ENCODE peak calls at places on chromosome 21, in eight cellular contexts. R is neural progenitor cell, K is prostate gland, I is epithelial cell of esophagus, S is psoas muscle, X is AG04449, A is breast epithelium, U is cardiac muscle cell. H is an unnamed sample.

GRCh38 chr21:45632165-45632896 is 11.2 kb upstream of the PCBP3 start:
- DNase-seq in S (no peak), R (no peak), I (no peak), U (no peak), A (no peak), K (no peak), X (no peak), H (no peak)

GRCh38 chr21:45998276-45998701 is 16.7 kb downstream of the COL6A1 start:
- DNase-seq in I (no peak), A (peak; percentile 13), R (no peak), U (no peak), X (no peak), S (no peak), K (no peak), H (no peak)

GRCh38 chr21:31162827-31163226 is 124.6 kb upstream of the KRTAP19-8 start:
- DNase-seq in S (no peak), K (no peak), U (peak; percentile 31), A (no peak), X (no peak), R (no peak), I (peak; percentile 11), H (no peak)

GRCh38 chr21:45963225-45963555 is 18.4 kb upstream of the COL6A1 start:
- DNase-seq in X (no peak), I (no peak), S (no peak), K (no peak), U (peak; percentile 29), A (no peak), R (no peak), H (no peak)

GRCh38 chr21:46093668-46094400 is 4.1 kb upstream of the COL6A2 start:
- DNase-seq in R (no peak), I (no peak), K (peak; percentile 2), S (no peak), X (no peak), A (peak; percentile 15), U (no peak), H (no peak)

GRCh38 chr21:45363921-45364463 is 41.0 kb upstream of the COL18A1 start:
- DNase-seq in U (peak; percentile 99), K (peak; percentile 48), A (peak; percentile 86), X (peak; percentile 93), R (no peak), I (peak; percentile 89), S (peak; percentile 85), H (peak; percentile 96)

GRCh38 chr21:15604424-15604823 is 125.4 kb upstream of the USP25 start:
- DNase-seq in A (no peak), K (no peak), X (no peak), I (peak; percentile 95), S (no peak), U (peak; percentile 82), R (no peak), H (peak; percentile 20)

GRCh38 chr21:45383615-45384201 is 21.3 kb upstream of the COL18A1 start:
- DNase-seq in R (no peak), K (no peak), U (no peak), S (peak; percentile 10), A (no peak), I (no peak), X (no peak), H (no peak)

GRCh38 chr21:16195476-16195875 is 465.7 kb downstream of the USP25 start:
- DNase-seq in S (no peak), I (peak; percentile 51), R (no peak), U (peak; percentile 81), K (no peak), X (no peak), A (no peak), H (no peak)

GRCh38 chr21:45818276-45818903 is 163.2 kb upstream of the COL6A1 start:
- DNase-seq in S (no peak), U (peak; percentile 75), R (no peak), I (peak; percentile 59), K (no peak), X (no peak), A (no peak), H (peak; percentile 58)

GRCh38 chr21:31957631-31958030 is 84.8 kb downstream of the HUNK start:
- DNase-seq in R (no peak), K (peak; percentile 45), I (no peak), U (no peak), A (no peak), X (no peak), S (no peak), H (no peak)

GRCh38 chr21:32570456-32570855 is 14.9 kb downstream of the TCP10L start:
- DNase-seq in A (no peak), K (no peak), X (no peak), I (no peak), R (no peak), U (no peak), S (no peak), H (no peak)

GRCh38 chr21:28436286-28436932 is 556.3 kb downstream of the LTN1 start:
- DNase-seq in X (no peak), K (no peak), U (peak; percentile 28), I (peak; percentile 84), S (no peak), A (no peak), R (no peak), H (no peak)

GRCh38 chr21:33855190-33855589 is 60.4 kb downstream of the ATP5PO start:
- DNase-seq in K (no peak), R (no peak), S (no peak), X (no peak), A (no peak), U (no peak), I (no peak), H (no peak)
- TF ChIP-seq CTCF in K (no peak), R (no peak), S (no peak), X (no peak), A (no peak), U (peak; percentile 13), I (no peak), H (peak; percentile 16)

GRCh38 chr21:38494688-38495087 is 3.6 kb downstream of the ERG start:
- DNase-seq in X (no peak), K (no peak), I (no peak), S (no peak), A (no peak), R (no peak), U (no peak), H (no peak)

GRCh38 chr21:38493549-38494253 is 4.6 kb downstream of the ERG start:
- DNase-seq in K (no peak), S (no peak), I (no peak), X (no peak), R (no peak), A (no peak), U (no peak), H (no peak)

GRCh38 chr21:38494254-38494648 is 4.0 kb downstream of the ERG start:
- DNase-seq in A (no peak), R (no peak), X (no peak), U (no peak), I (no peak), K (no peak), S (no peak), H (no peak)

GRCh38 chr21:38496224-38496623 is 2.1 kb downstream of the ERG start:
- DNase-seq in A (no peak), I (no peak), X (no peak), K (no peak), S (no peak), R (no peak), U (no peak), H (no peak)

DNA sequence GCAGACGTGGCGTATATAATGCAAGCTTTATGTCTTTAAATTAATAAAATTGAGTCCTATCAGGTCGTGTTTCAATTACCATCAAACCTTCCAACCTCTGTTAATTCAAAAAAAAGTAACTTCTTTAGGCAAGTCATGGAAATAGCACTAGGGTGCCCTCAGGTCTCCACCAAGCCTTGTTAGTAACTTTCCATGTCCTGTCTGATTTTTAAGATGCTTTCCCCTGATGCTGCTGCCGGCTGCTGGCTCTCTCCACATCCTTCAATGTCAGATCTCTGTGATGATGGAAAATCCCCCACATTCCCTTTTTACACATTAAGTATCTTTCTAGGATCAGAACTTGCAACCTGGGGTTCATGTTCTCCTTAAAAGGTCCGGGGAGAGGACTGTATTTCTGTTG is 3.0 kb downstream of the ERG start:
- DNase-seq in A (no peak), X (no peak), K (no peak), U (no peak), I (no peak), S (no peak), R (no peak), H (no peak)
- H3K4me3 ChIP-seq in A (peak overlapping the region; percentile 30), X (no peak overlapping the region), K (no peak overlapping the region), U (no peak overlapping the region), I (no peak overlapping the region), S (peak overlapping the region; percentile 60), R (no peak overlapping the region), H (no peak overlapping the region)

DNA sequence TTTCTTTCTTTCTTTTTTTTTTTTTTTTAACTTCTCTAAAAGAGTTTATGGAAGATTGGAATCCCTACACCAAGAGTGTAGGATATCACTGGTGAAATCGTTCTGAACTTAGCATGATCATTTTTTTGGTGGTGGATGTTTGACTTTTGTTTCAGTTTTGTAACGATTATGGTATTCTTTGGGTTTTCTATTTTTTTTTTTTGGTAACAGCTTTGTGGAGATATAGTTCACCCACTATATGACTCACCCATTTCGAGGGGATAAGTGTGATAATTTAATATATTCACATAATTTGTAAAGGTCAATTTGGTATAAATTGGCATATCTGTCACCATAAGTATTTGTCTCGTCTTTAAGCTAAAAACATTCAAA is 29.2 kb downstream of the AGPAT3 start:
- DNase-seq in R (no peak), U (no peak), S (no peak), I (no peak), A (no peak), K (no peak), X (no peak), H (no peak)
- TF ChIP-seq CTCF in R (no peak), U (no peak), S (no peak), I (no peak), A (no peak), K (no peak), X (no peak), H (no peak)

GRCh38 chr21:41769106-41769505 is 2.3 kb upstream of the RIPK4 start:
- DNase-seq in I (no peak), A (no peak), K (no peak), R (no peak), S (no peak), U (no peak), X (no peak), H (no peak)

GRCh38 chr21:41768371-41769042 is 1.7 kb upstream of the RIPK4 start:
- DNase-seq in R (peak; percentile 67), I (peak; percentile 88), U (peak; percentile 51), K (no peak), X (peak; percentile 24), A (no peak), S (no peak), H (peak; percentile 68)

GRCh38 chr21:41769521-41769920 is 2.7 kb upstream of the RIPK4 start:
- DNase-seq in S (no peak), K (no peak), X (no peak), A (no peak), I (no peak), U (no peak), R (no peak), H (no peak)

GRCh38 chr21:41770901-41771624 is 4.2 kb upstream of the RIPK4 start:
- DNase-seq in S (no peak), I (no peak), X (no peak), R (peak; percentile 68), K (no peak), U (no peak), A (no peak), H (no peak)

DNA sequence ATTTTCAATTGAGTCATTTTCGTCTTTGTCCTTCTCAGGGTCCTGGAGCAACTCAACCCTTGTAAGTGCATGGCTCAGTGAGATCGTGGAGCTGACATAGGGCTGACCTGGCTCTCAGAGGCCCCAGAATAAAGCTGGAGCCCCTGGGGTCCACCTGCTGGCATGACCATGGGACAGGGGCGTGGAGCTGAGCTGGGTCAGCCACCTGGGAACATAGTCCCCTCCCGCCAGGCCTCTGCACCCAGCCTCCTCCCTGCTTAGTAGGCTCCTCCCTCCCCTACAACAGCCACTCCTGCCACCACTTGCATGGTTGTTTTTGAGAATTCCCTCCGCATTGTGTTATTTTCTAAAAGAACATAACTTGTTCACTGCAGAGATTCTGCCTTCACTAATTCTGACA is 3.1 kb upstream of the RIPK4 start:
- DNase-seq in U (no peak), S (no peak), A (no peak), X (no peak), R (no peak), I (no peak), K (no peak), H (no peak)
- H3K4me3 ChIP-seq in U (no peak overlapping the region), S (no peak overlapping the region), A (no peak overlapping the region), X (no peak overlapping the region), R (no peak overlapping the region), I (no peak overlapping the region), K (no peak overlapping the region), H (no peak overlapping the region)